ENCODE peak calls at places on chromosomes 4 and X, in six cellular contexts. R is putamen; B is NCI-H1092; G is KG1; A is H54; N is stimulated activated CD8-positive, alpha-beta memory T cell treated with anti-CD3 and anti-CD28 coated beads, Interleukin-12 subunit alpha, Interleukin-12 subunit beta, amount 100 ng/mL, for 4 hours. T is an unnamed sample.

GRCh38 chrX:47629419-47630210 is at the start of gene CFP:
- DNase-seq in R (no peak), B (no peak), G (no peak), A (no peak), N (no peak), T (no peak)

GRCh38 chr4:128286474-128287158 is 997 bp downstream of the PGRMC2 start:
- DNase-seq in R (no peak), B (no peak), G (no peak), A (no peak), N (no peak), T (peak)

GRCh38 chrX:64377753-64378152 is 17.5 kb downstream of the MTMR8 start:
- DNase-seq in R (no peak), B (no peak), G (no peak), A (no peak), N (no peak), T (no peak)

GRCh38 chr4:40887690-40888089 is 137.9 kb downstream of the NSUN7 start:
- DNase-seq in R (peak), B (no peak), G (no peak), A (no peak), N (no peak), T (peak)

GRCh38 chr4:86019362-86019761 is 340.5 kb downstream of the MAPK10 start:
- DNase-seq in R (no peak), B (no peak), G (no peak), A (no peak), N (no peak), T (no peak)

GRCh38 chr4:16016536-16016935 is 53.6 kb upstream of the FGFBP2 start:
- DNase-seq in R (no peak), B (no peak), G (no peak), A (no peak), N (no peak), T (no peak)

GRCh38 chr4:113811329-113811728 is 49.8 kb upstream of the CAMK2D start:
- DNase-seq in R (no peak), B (no peak), G (no peak), A (no peak), N (no peak), T (no peak)

GRCh38 chr4:101199507-101200285 is 147.6 kb downstream of the PPP3CA start:
- DNase-seq in R (peak), B (no peak), G (no peak), A (no peak), N (no peak), T (no peak)

GRCh38 chr4:113368056-113368455 is 318.6 kb downstream of the ANK2 start:
- DNase-seq in R (no peak), B (no peak), G (no peak), A (no peak), N (no peak), T (no peak)